ENCODE peak calls at places on chromosomes 13 and 19, in four cellular contexts. Z is activated CD8-positive, alpha-beta T cell treated with anti-CD3 and anti-CD28 coated beads for 36 hours; Q is GM04504; R is hepatocyte. E is an unnamed sample.
A peak's percentile ranks its signal among the peaks of the same experiment; 100 is the strongest.

GRCh38 chr13:110388141-110388943 is 81.3 kb downstream of the COL4A2 start:
- DNase-seq in R (peak; percentile 43), Z (no peak), Q (no peak), E (no peak)

GRCh38 chr13:76471486-76471885 is 414.7 kb downstream of the KCTD12 start:
- DNase-seq in R (no peak), Q (no peak), Z (no peak), E (no peak)

GRCh38 chr13:110819203-110820014 is 95.5 kb downstream of the ANKRD10 start:
- DNase-seq in Q (peak; percentile 41), R (peak; percentile 81), Z (peak; percentile 83), E (peak; percentile 90)

GRCh38 chr19:49984491-49984890 is 23.5 kb upstream of the SIGLEC11 start:
- DNase-seq in Z (no peak), Q (no peak), R (no peak), E (no peak)

GRCh38 chr19:4449022-4449825 is 8.4 kb downstream of the UBXN6 start:
- DNase-seq in R (no peak), Z (no peak), Q (no peak), E (no peak)

GRCh38 chr19:3450796-3451411 is 29.4 kb downstream of the SMIM24 start:
- DNase-seq in R (peak; percentile 73), Z (no peak), Q (peak; percentile 98), E (no peak)

GRCh38 chr19:38691938-38692457 is 44.5 kb downstream of the ACTN4 start:
- DNase-seq in Z (no peak), Q (peak; percentile 96), R (peak; percentile 68), E (no peak)

GRCh38 chr19:19212866-19213265 is 1.1 kb downstream of the NCAN start:
- DNase-seq in Q (no peak), R (no peak), Z (no peak), E (no peak)

GRCh38 chr19:1813837-1814217 is 1.8 kb upstream of the ATP8B3 start:
- DNase-seq in R (no peak), Q (no peak), Z (no peak), E (no peak)

GRCh38 chr13:30829788-30830637 is 76.1 kb upstream of the MEDAG start:
- DNase-seq in R (no peak), Q (no peak), Z (no peak), E (no peak)

GRCh38 chr19:23070353-23070781 is 46.5 kb upstream of the ZNF730 start:
- DNase-seq in R (no peak), Z (peak; percentile 52), Q (no peak), E (no peak)

GRCh38 chr19:5035817-5036732 is 67.2 kb downstream of the KDM4B start:
- DNase-seq in Q (no peak), R (no peak), Z (no peak), E (no peak)

GRCh38 chr13:113897161-113897560 is 33.3 kb upstream of the GAS6 start:
- DNase-seq in Q (peak; percentile 90), R (no peak), Z (no peak), E (no peak)

GRCh38 chr19:17620696-17621095 is 65.2 kb downstream of the COLGALT1 start:
- DNase-seq in R (no peak), Q (no peak), Z (no peak), E (no peak)

GRCh38 chr19:13056052-13056660 is 46.5 kb downstream of the LYL1 start:
- DNase-seq in R (peak; percentile 85), Q (peak; percentile 74), Z (no peak), E (no peak)

GRCh38 chr13:77919351-77920294 is 992 bp upstream of the EDNRB start:
- DNase-seq in Z (peak; percentile 3), Q (no peak), R (peak; percentile 55), E (no peak)

GRCh38 chr19:35657904-35658700 is 8.2 kb upstream of the UPK1A start:
- DNase-seq in Z (no peak), Q (no peak), R (no peak), E (peak; percentile 40)

GRCh38 chr13:25473864-25474263 is 102.1 kb downstream of the ATP8A2 start:
- DNase-seq in Z (no peak), R (no peak), Q (no peak), E (peak; percentile 15)

GRCh38 chr13:27463500-27463899 is 13.1 kb upstream of the MTIF3 start:
- DNase-seq in Q (no peak), R (no peak), Z (no peak), E (peak; percentile 64)

GRCh38 chr13:29901714-29902631 is 51.6 kb upstream of the UBL3 start:
- DNase-seq in Z (peak; percentile 52), Q (peak; percentile 84), R (peak; percentile 73), E (no peak)

GRCh38 chr19:55283548-55284393 is at the start of gene BRSK1:
- DNase-seq in Q (peak; percentile 25), R (peak; percentile 81), Z (peak; percentile 64), E (peak; percentile 87)

GRCh38 chr13:105997436-105998232 is 537.8 kb downstream of the EFNB2 start:
- DNase-seq in Z (no peak), R (no peak), Q (no peak), E (no peak)

GRCh38 chr19:54532528-54532927 is 29.9 kb downstream of the LAIR2 start:
- DNase-seq in Q (no peak), R (no peak), Z (peak; percentile 49), E (no peak)

GRCh38 chr19:38649305-38650179 is 2.1 kb downstream of the ACTN4 start:
- DNase-seq in Q (no peak), Z (no peak), R (peak; percentile 54), E (no peak)

GRCh38 chr19:44848805-44849457 is 2.8 kb downstream of the NECTIN2 start:
- DNase-seq in Z (no peak), R (peak; percentile 58), Q (no peak), E (no peak)

GRCh38 chr13:22483276-22483675 is 697.5 kb upstream of the SGCG start:
- DNase-seq in R (no peak), Q (no peak), Z (no peak), E (no peak)

GRCh38 chr13:26254583-26255102 is 714 bp downstream of the CDK8 start:
- DNase-seq in Z (peak; percentile 66), R (peak; percentile 71), Q (peak; percentile 10), E (peak; percentile 65)

GRCh38 chr13:28485551-28485950 is 9.4 kb downstream of the FLT1 start:
- DNase-seq in R (no peak), Z (no peak), Q (no peak), E (no peak)

GRCh38 chr19:56222901-56223300 is 20.8 kb downstream of the ZSCAN5C start:
- DNase-seq in Z (no peak), R (no peak), Q (no peak), E (no peak)

E was measured in Karpas-422.